ENCODE peak calls at places on chromosomes 7 and 10, in six cellular contexts. One of them, this sample, is unnamed.

GRCh38 chr7:7772385-7772784 is 54.0 kb upstream of the RPA3 start:
- DNase-seq in activated CD8-positive, alpha-beta memory T cell treated with anti-CD3 and anti-CD28 coated beads for 48 hours: no peak
- DNase-seq in HS-5: no peak
- DNase-seq in H54: no peak
- DNase-seq in NCI-H1930: peak; percentile 82
- DNase-seq in neuronal stem cell: no peak
- DNase-seq in this sample: no peak

GRCh38 chr7:130838738-130839137 is 104.7 kb upstream of the KLF14 start:
- DNase-seq in activated CD8-positive, alpha-beta memory T cell treated with anti-CD3 and anti-CD28 coated beads for 48 hours: no peak
- DNase-seq in HS-5: peak; percentile 95
- DNase-seq in H54: peak; percentile 15
- DNase-seq in NCI-H1930: no peak
- DNase-seq in neuronal stem cell: no peak
- DNase-seq in this sample: no peak

GRCh38 chr7:156105337-156106106 is 293.3 kb upstream of the SHH start:
- DNase-seq in activated CD8-positive, alpha-beta memory T cell treated with anti-CD3 and anti-CD28 coated beads for 48 hours: no peak
- DNase-seq in HS-5: no peak
- DNase-seq in H54: no peak
- DNase-seq in NCI-H1930: no peak
- DNase-seq in neuronal stem cell: no peak
- DNase-seq in this sample: no peak

GRCh38 chr10:115624448-115624847 is 531.3 kb downstream of the ATRNL1 start:
- DNase-seq in activated CD8-positive, alpha-beta memory T cell treated with anti-CD3 and anti-CD28 coated beads for 48 hours: no peak
- DNase-seq in HS-5: peak; percentile 6
- DNase-seq in H54: no peak
- DNase-seq in NCI-H1930: no peak
- DNase-seq in neuronal stem cell: no peak
- DNase-seq in this sample: no peak

GRCh38 chr10:28403090-28403489 is 100.2 kb upstream of the MPP7 start:
- DNase-seq in activated CD8-positive, alpha-beta memory T cell treated with anti-CD3 and anti-CD28 coated beads for 48 hours: no peak
- DNase-seq in HS-5: no peak
- DNase-seq in H54: no peak
- DNase-seq in NCI-H1930: no peak
- DNase-seq in neuronal stem cell: no peak
- DNase-seq in this sample: no peak

GRCh38 chr7:138970979-138971378 is 10.2 kb downstream of the KIAA1549 start:
- DNase-seq in activated CD8-positive, alpha-beta memory T cell treated with anti-CD3 and anti-CD28 coated beads for 48 hours: no peak
- DNase-seq in HS-5: no peak
- DNase-seq in H54: no peak
- DNase-seq in NCI-H1930: no peak
- DNase-seq in neuronal stem cell: no peak
- DNase-seq in this sample: no peak

GRCh38 chr7:35725280-35725680 is 30.3 kb upstream of the HERPUD2 start:
- DNase-seq in activated CD8-positive, alpha-beta memory T cell treated with anti-CD3 and anti-CD28 coated beads for 48 hours: no peak
- DNase-seq in HS-5: no peak
- DNase-seq in H54: no peak
- DNase-seq in NCI-H1930: no peak
- DNase-seq in neuronal stem cell: no peak
- DNase-seq in this sample: no peak

GRCh38 chr10:94225589-94225988 is 137.2 kb downstream of the NOC3L start:
- DNase-seq in activated CD8-positive, alpha-beta memory T cell treated with anti-CD3 and anti-CD28 coated beads for 48 hours: no peak
- DNase-seq in HS-5: no peak
- DNase-seq in H54: no peak
- DNase-seq in NCI-H1930: no peak
- DNase-seq in neuronal stem cell: no peak
- DNase-seq in this sample: no peak

GRCh38 chr10:114103286-114103685 is 59.6 kb downstream of the ADRB1 start:
- DNase-seq in activated CD8-positive, alpha-beta memory T cell treated with anti-CD3 and anti-CD28 coated beads for 48 hours: no peak
- DNase-seq in HS-5: peak; percentile 11
- DNase-seq in H54: peak; percentile 26
- DNase-seq in NCI-H1930: no peak
- DNase-seq in neuronal stem cell: no peak
- DNase-seq in this sample: no peak

GRCh38 chr10:26555719-26556368 is 117.7 kb downstream of the APBB1IP start:
- DNase-seq in activated CD8-positive, alpha-beta memory T cell treated with anti-CD3 and anti-CD28 coated beads for 48 hours: no peak
- DNase-seq in HS-5: no peak
- DNase-seq in H54: no peak
- DNase-seq in NCI-H1930: no peak
- DNase-seq in neuronal stem cell: no peak
- DNase-seq in this sample: no peak

GRCh38 chr10:76210241-76210640 is 778.8 kb downstream of the LRMDA start:
- DNase-seq in activated CD8-positive, alpha-beta memory T cell treated with anti-CD3 and anti-CD28 coated beads for 48 hours: no peak
- DNase-seq in HS-5: no peak
- DNase-seq in H54: no peak
- DNase-seq in NCI-H1930: no peak
- DNase-seq in neuronal stem cell: no peak
- DNase-seq in this sample: no peak

This sample was measured in nephron progenitor cell.